ENCODE peak calls at places on chromosomes 16 and 17, in eight cellular contexts. N is transverse colon, W is endodermal cell, M is lower leg skin, A is lung, B is cardiac fibroblast, X is left ventricle myocardium inferior, S is fibroblast of lung. Q is an unnamed sample.

GRCh38 chr17:31825961-31826691 is 32.9 kb downstream of the COPRS start:
- DNase-seq in B (peak; percentile 67), M (no peak), W (no peak), X (no peak), N (no peak), A (no peak), S (no peak), Q (peak; percentile 48)

GRCh38 chr17:56810846-56811775 is 22.6 kb downstream of the C17orf67 start:
- DNase-seq in N (no peak), X (no peak), S (no peak), W (no peak), A (no peak), B (no peak), M (no peak), Q (no peak)

GRCh38 chr16:27344707-27345106 is 30.9 kb downstream of the IL4R start:
- DNase-seq in A (no peak), S (no peak), W (no peak), M (no peak), B (no peak), X (no peak), N (no peak), Q (no peak)

GRCh38 chr17:75130632-75131277 is 787 bp downstream of the NT5C start:
- DNase-seq in X (peak; percentile 45), W (peak; percentile 93), B (peak; percentile 59), S (peak; percentile 57), A (peak; percentile 49), M (peak; percentile 90), N (peak; percentile 62), Q (peak; percentile 67)

GRCh38 chr17:28398280-28398981 is 7.6 kb downstream of the SLC46A1 start:
- DNase-seq in M (no peak), N (no peak), W (no peak), S (no peak), A (no peak), B (peak; percentile 15), X (no peak), Q (no peak)

GRCh38 chr17:80564545-80564944 is 19.9 kb downstream of the RPTOR start:
- DNase-seq in B (no peak), A (no peak), S (no peak), N (no peak), M (no peak), X (no peak), W (no peak), Q (no peak)

GRCh38 chr16:84207869-84208268 is 16.9 kb downstream of the ADAD2 start:
- DNase-seq in S (no peak), B (no peak), A (no peak), N (no peak), X (no peak), M (no peak), W (peak; percentile 63), Q (no peak)

GRCh38 chr16:85157813-85158701 is 45.8 kb upstream of the CIBAR2 start:
- DNase-seq in X (no peak), W (peak; percentile 93), S (no peak), B (no peak), M (no peak), N (no peak), A (no peak), Q (no peak)

GRCh38 chr16:24178496-24178895 is 77.6 kb upstream of the CACNG3 start:
- DNase-seq in B (no peak), W (peak; percentile 87), N (no peak), M (no peak), X (no peak), S (no peak), A (no peak), Q (no peak)

GRCh38 chr16:67736858-67737257 is 17.7 kb upstream of the GFOD2 start:
- DNase-seq in X (no peak), M (no peak), N (no peak), B (no peak), S (no peak), W (no peak), A (no peak), Q (no peak)

GRCh38 chr17:43858201-43858600 is 11.2 kb downstream of the CD300LG start:
- DNase-seq in W (no peak), B (no peak), M (no peak), A (no peak), N (no peak), S (no peak), X (no peak), Q (no peak)

GRCh38 chr16:58821886-58822285 is 87.8 kb upstream of the GOT2 start:
- DNase-seq in M (no peak), W (no peak), A (no peak), N (no peak), X (no peak), S (no peak), B (no peak), Q (no peak)

GRCh38 chr17:47895254-47895855 is 681 bp upstream of the SP2 start:
- DNase-seq in M (peak; percentile 86), A (peak; percentile 54), W (no peak), N (peak; percentile 60), X (no peak), S (peak; percentile 28), B (peak; percentile 52), Q (peak; percentile 28)

GRCh38 chr17:68522266-68522665 is 10.0 kb downstream of the PRKAR1A start:
- DNase-seq in S (no peak), X (no peak), A (no peak), M (no peak), N (no peak), W (no peak), B (no peak), Q (no peak)

GRCh38 chr16:47492428-47493357 is 31.6 kb downstream of the PHKB start:
- DNase-seq in B (peak; percentile 93), S (no peak), A (peak; percentile 47), W (no peak), X (peak; percentile 82), N (peak; percentile 57), M (peak; percentile 93), Q (peak; percentile 78)

GRCh38 chr17:29566473-29567361 is at the start of gene ABHD15:
- DNase-seq in W (peak; percentile 90), B (peak; percentile 48), S (peak; percentile 65), N (peak; percentile 84), X (peak; percentile 63), A (peak; percentile 71), M (peak; percentile 93), Q (peak; percentile 63)

GRCh38 chr17:41738801-41739112 is 4.3 kb upstream of the HAP1 start:
- DNase-seq in B (no peak), N (no peak), W (no peak), M (no peak), S (no peak), X (no peak), A (no peak), Q (no peak)
- H3K4me3 ChIP-seq in B (no peak overlapping the region), N (no peak overlapping the region), W (no peak overlapping the region), M (no peak overlapping the region), S (no peak overlapping the region), X (no peak overlapping the region), A (no peak overlapping the region), Q (no peak overlapping the region)

GRCh38 chr16:82755570-82756282 is 129.0 kb downstream of the CDH13 start:
- DNase-seq in X (no peak), S (peak; percentile 23), M (no peak), B (peak; percentile 28), W (peak; percentile 56), A (no peak), N (no peak), Q (peak; percentile 33)
- TF ChIP-seq CTCF in X (no peak), S (peak; percentile 39), M (no peak), B (peak; percentile 17), W (peak; percentile 83), A (no peak), N (peak; percentile 14), Q (peak; percentile 30)

DNA sequence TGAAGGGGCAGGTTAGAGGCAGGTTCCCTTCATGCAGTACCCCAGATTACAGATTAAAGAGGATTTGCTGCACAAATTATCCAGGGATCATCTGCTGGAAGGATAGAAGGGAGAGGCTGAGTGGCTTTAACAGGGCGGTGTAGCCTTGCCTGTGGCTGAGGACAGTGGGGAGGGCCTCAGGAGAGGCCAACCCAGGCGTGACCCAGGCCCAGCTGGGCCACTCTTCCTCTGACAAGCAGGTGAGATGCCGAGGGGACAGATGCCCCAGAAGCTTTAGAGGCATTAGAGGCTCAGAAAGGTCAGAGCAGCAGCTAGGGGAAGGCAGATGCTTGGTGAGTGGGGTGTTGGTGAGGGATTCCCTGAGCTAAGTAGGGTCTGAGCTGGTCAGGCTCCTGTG is 18.1 kb upstream of the MTMR4 start:
- DNase-seq in X (no peak), M (no peak), W (no peak), A (no peak), N (no peak), B (no peak), S (no peak), Q (no peak)
- H3K4me3 ChIP-seq in X (peak overlapping the region; percentile 75), M (no peak overlapping the region), W (peak overlapping the region; percentile 79), A (no peak overlapping the region), N (peak overlapping the region; percentile 47), B (peak overlapping the region; percentile 46), S (peak overlapping the region; percentile 57), Q (peak overlapping the region; percentile 56)

GRCh38 chr17:73950515-73950914 is 253.0 kb upstream of the RPL38 start:
- DNase-seq in W (peak; percentile 78), N (no peak), B (no peak), A (no peak), S (no peak), M (peak; percentile 52), X (no peak), Q (no peak)

GRCh38 chr17:73954981-73955380 is 248.5 kb upstream of the RPL38 start:
- DNase-seq in B (no peak), X (no peak), A (no peak), N (peak; percentile 61), S (no peak), M (peak; percentile 84), W (peak; percentile 41), Q (no peak)

GRCh38 chr17:73953206-73954033 is 250.1 kb upstream of the RPL38 start:
- DNase-seq in A (no peak), W (peak; percentile 17), N (no peak), M (no peak), B (no peak), X (no peak), S (no peak), Q (no peak)

GRCh38 chr17:73952136-73952497 is 251.4 kb upstream of the RPL38 start:
- DNase-seq in A (no peak), X (no peak), M (peak; percentile 84), N (no peak), S (no peak), B (no peak), W (no peak), Q (no peak)

DNA sequence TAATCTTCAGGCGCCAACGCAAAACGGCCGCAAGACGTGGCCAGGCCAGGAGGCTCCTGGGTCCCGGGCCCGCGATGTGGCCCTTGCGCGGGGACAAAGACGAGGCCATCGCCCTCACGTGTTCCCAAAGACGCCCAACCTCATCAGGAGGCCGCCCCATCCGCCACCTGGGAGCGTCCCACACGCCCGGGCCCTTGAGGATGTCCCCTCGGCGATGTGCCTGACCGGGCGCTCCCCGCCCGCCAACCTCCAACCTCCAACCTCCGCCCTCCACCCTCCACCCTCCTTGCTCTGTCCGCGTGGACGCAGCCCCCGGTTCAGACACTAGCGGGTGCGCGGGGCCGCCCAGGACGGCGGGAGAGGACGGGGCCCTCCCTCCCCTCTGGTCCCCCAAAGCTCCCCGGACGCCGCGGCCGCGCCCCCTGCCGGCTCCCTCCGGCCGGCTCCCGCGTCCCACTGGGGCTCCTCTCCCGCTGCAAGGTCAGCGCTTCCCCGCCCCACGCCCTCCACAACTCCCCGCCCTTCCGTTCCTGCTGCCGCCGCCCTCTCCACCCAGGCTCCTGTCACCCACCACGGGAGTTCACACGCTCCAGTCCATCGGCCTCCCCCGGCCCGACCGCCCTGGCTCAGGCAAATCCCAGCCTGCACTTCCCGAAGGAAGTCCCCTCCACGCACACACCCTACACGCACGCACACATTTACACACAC is 250.8 kb upstream of the RPL38 start:
- DNase-seq in A (no peak), S (no peak), X (peak; percentile 40), B (no peak), N (peak; percentile 59), M (peak; percentile 85), W (peak; percentile 90), Q (no peak)
- TF ChIP-seq CTCF in A (peak; percentile 8), S (no peak), X (peak; percentile 57), B (no peak), N (no peak), M (no peak), W (peak; percentile 77), Q (no peak)

GRCh38 chr16:2214721-2214970 is at the start of gene PGP:
- DNase-seq in A (no peak), W (no peak), N (no peak), B (no peak), X (no peak), M (no peak), S (no peak), Q (no peak)
- H3K4me3 ChIP-seq in A (peak within 1 kb of the TSS; percentile 81), W (peak within 1 kb of the TSS; percentile 86), N (peak within 1 kb of the TSS; percentile 94), B (peak within 1 kb of the TSS; percentile 69), X (peak within 1 kb of the TSS; percentile 95), M (peak within 1 kb of the TSS; percentile 52), S (peak within 1 kb of the TSS; percentile 77), Q (peak within 1 kb of the TSS; percentile 72)